ENCODE peak calls at places on chromosomes 1 and 21, in nine cellular contexts. O is DMS 273 treated with DMSO at 0.1 percent for 48 hours; M is right cardiac atrium; V is uterus; C is fibroblast of pulmonary artery; R is amniotic stem cell; Y is RWPE1; T is cardiac muscle cell; G is naive thymus-derived CD4-positive, alpha-beta T cell. J is an unnamed sample.

GRCh38 chr1:59814180-59814900 is 409 bp upstream of the HOOK1 start:
- DNase-seq in C (no peak), R (no peak), M (peak), T (peak), G (peak), V (peak), Y (peak), O (peak), J (peak)

GRCh38 chr1:91828583-91829281 is 57.2 kb downstream of the TGFBR3 start:
- DNase-seq in V (no peak), G (no peak), C (no peak), Y (no peak), R (no peak), O (no peak), M (no peak), T (no peak), J (no peak)

GRCh38 chr1:91701494-91701869 is 184.5 kb downstream of the TGFBR3 start:
- DNase-seq in R (no peak), Y (no peak), V (no peak), G (no peak), T (no peak), M (no peak), C (no peak), O (no peak), J (no peak)

GRCh38 chr1:23446644-23447310 is 22.2 kb upstream of the TCEA3 start:
- DNase-seq in V (no peak), Y (no peak), C (no peak), G (no peak), T (no peak), M (no peak), R (no peak), O (no peak), J (no peak)

GRCh38 chr1:202037706-202038296 is 27.4 kb downstream of the ELF3 start:
- DNase-seq in T (no peak), V (no peak), O (no peak), Y (no peak), R (no peak), G (no peak), M (no peak), C (peak), J (peak)

GRCh38 chr1:213689260-213689659 is 298.5 kb upstream of the PROX1 start:
- DNase-seq in O (no peak), Y (no peak), G (no peak), R (no peak), V (no peak), M (no peak), C (no peak), T (no peak), J (no peak)

GRCh38 chr1:227437495-227438008 is 119.3 kb upstream of the CDC42BPA start:
- DNase-seq in Y (peak), R (no peak), C (peak), G (peak), T (peak), M (no peak), O (peak), V (no peak), J (peak)

GRCh38 chr1:3040004-3040403 is 18.7 kb downstream of the ACTRT2 start:
- DNase-seq in M (no peak), V (no peak), O (no peak), T (no peak), Y (no peak), R (no peak), G (no peak), C (no peak), J (no peak)

GRCh38 chr1:54153548-54154439 is 994 bp upstream of the CDCP2 start:
- DNase-seq in G (no peak), Y (peak), C (peak), M (peak), R (peak), O (no peak), V (peak), T (no peak), J (peak)

GRCh38 chr1:21620461-21620860 is 48.7 kb downstream of the RAP1GAP start:
- DNase-seq in R (no peak), M (no peak), V (no peak), O (no peak), Y (no peak), G (no peak), C (no peak), T (no peak), J (peak)

GRCh38 chr1:178768423-178768822 is 43.4 kb downstream of the RALGPS2 start:
- DNase-seq in Y (no peak), T (peak), G (peak), M (no peak), O (peak), C (peak), V (no peak), R (no peak), J (peak)

GRCh38 chr1:239386453-239387303 is at the start of gene CHRM3:
- DNase-seq in O (no peak), R (no peak), V (peak), T (peak), M (peak), C (no peak), Y (peak), G (no peak), J (no peak)

GRCh38 chr21:29149771-29150425 is 19.5 kb downstream of the MAP3K7CL start:
- DNase-seq in O (no peak), M (no peak), G (no peak), V (no peak), T (no peak), R (no peak), C (peak), Y (no peak), J (no peak)

GRCh38 chr1:109466440-109467300 is at the start of gene SYPL2:
- DNase-seq in R (no peak), V (peak), Y (no peak), O (no peak), T (peak), C (no peak), G (no peak), M (peak), J (no peak)

GRCh38 chr1:12342261-12343003 is 112.6 kb downstream of the VPS13D start:
- DNase-seq in T (peak), M (no peak), V (no peak), R (no peak), O (no peak), G (no peak), Y (no peak), C (no peak), J (no peak)

GRCh38 chr1:195745170-195746009 is 862.9 kb downstream of the KCNT2 start:
- DNase-seq in C (no peak), M (no peak), G (no peak), T (no peak), O (no peak), Y (peak), V (no peak), R (no peak), J (peak)

GRCh38 chr1:30875916-30876315 is 32.6 kb downstream of the SDC3 start:
- DNase-seq in T (no peak), R (no peak), Y (no peak), O (no peak), G (no peak), M (no peak), V (no peak), C (no peak), J (no peak)

GRCh38 chr1:39955547-39956539 is 898 bp downstream of the MFSD2A start:
- DNase-seq in T (peak), Y (peak), G (peak), O (peak), V (no peak), C (peak), R (peak), M (no peak), J (peak)

GRCh38 chr1:229068266-229069043 is 202.5 kb upstream of the RAB4A start:
- DNase-seq in M (peak), T (no peak), V (no peak), O (no peak), Y (no peak), R (no peak), C (peak), G (no peak), J (no peak)

GRCh38 chr1:2641381-2642130 is 8.7 kb upstream of the MMEL1 start:
- DNase-seq in O (no peak), Y (no peak), V (no peak), T (no peak), M (no peak), C (no peak), G (no peak), R (no peak), J (no peak)

GRCh38 chr1:110501725-110502124 is 17.2 kb downstream of the KCNA10 start:
- DNase-seq in R (no peak), T (no peak), G (no peak), M (no peak), C (no peak), O (no peak), V (no peak), Y (no peak), J (no peak)

GRCh38 chr21:41508415-41509205 is 652 bp upstream of the TMPRSS2 start:
- DNase-seq in M (no peak), T (no peak), G (no peak), O (no peak), R (no peak), C (no peak), Y (no peak), V (no peak), J (no peak)

GRCh38 chr1:158809261-158809660 is 21.9 kb upstream of the MNDA start:
- DNase-seq in O (no peak), M (no peak), T (no peak), Y (no peak), C (no peak), G (no peak), R (no peak), V (no peak), J (no peak)

GRCh38 chr1:241518447-241519307 is 878 bp downstream of the FH start:
- DNase-seq in C (peak), T (peak), G (peak), V (peak), R (no peak), Y (peak), M (peak), O (no peak), J (no peak)

GRCh38 chr1:161209790-161210409 is 5.2 kb upstream of the FCER1G start:
- DNase-seq in O (peak), V (peak), Y (peak), M (peak), R (peak), C (peak), G (peak), T (peak), J (peak)

GRCh38 chr1:29599071-29599470 is 362.7 kb downstream of the PTPRU start:
- DNase-seq in M (no peak), C (no peak), T (no peak), R (no peak), O (no peak), V (no peak), G (no peak), Y (no peak), J (no peak)

GRCh38 chr1:167453156-167453555 is 65.2 kb downstream of the CD247 start:
- DNase-seq in O (no peak), C (no peak), T (no peak), V (no peak), R (no peak), Y (no peak), G (peak), M (no peak), J (no peak)

GRCh38 chr1:155134858-155135415 is 715 bp upstream of the SLC50A1 start:
- DNase-seq in O (peak), V (peak), M (peak), G (no peak), C (peak), Y (peak), R (peak), T (peak), J (peak)

GRCh38 chr1:20470174-20470573 is 15.8 kb downstream of the CAMK2N1 start:
- DNase-seq in M (no peak), O (peak), R (no peak), C (no peak), T (no peak), G (no peak), Y (no peak), V (no peak), J (peak)

GRCh38 chr1:158095737-158096335 is 84.9 kb upstream of the CD1D start:
- DNase-seq in R (no peak), G (no peak), Y (peak), O (no peak), V (no peak), C (peak), M (no peak), T (peak), J (no peak)

GRCh38 chr1:15950302-15950701 is 25.6 kb downstream of the ZBTB17 start:
- DNase-seq in R (no peak), G (no peak), Y (no peak), T (no peak), C (no peak), V (no peak), O (no peak), M (no peak), J (no peak)

GRCh38 chr1:37474697-37475379 is 458 bp downstream of the ZC3H12A start:
- DNase-seq in R (no peak), V (no peak), M (no peak), G (no peak), Y (no peak), C (no peak), O (no peak), T (peak), J (no peak)

GRCh38 chr1:227786673-227787512 is 28.6 kb upstream of the PRSS38 start:
- DNase-seq in V (no peak), R (no peak), T (no peak), C (no peak), G (peak), Y (no peak), M (no peak), O (no peak), J (no peak)